ENCODE peak calls at places on chromosomes 16 and 17, in ten cellular contexts. R is EL; L is GM06990; Z is activated CD4-positive, alpha-beta T cell treated with anti-CD3 and anti-CD28 coated beads for 48 hours; H is NCI-H2081; E is astrocyte; I is hippocampal formation; K is NCI-H1105 treated with DMSO at 0.1 percent for 48 hours; V is stimulated activated CD8-positive, alpha-beta memory T cell treated with anti-CD3 and anti-CD28 coated beads, Interleukin-15, amount 100 ng/mL, for 24 hours; P is naive thymus-derived CD8-positive, alpha-beta T cell. F is an unnamed sample.

GRCh38 chr16:69836252-69836651 is 74.1 kb downstream of the WWP2 start:
- DNase-seq in R (no peak), L (no peak), Z (no peak), H (no peak), E (no peak), I (no peak), K (no peak), V (no peak), P (no peak), F (no peak)

GRCh38 chr16:3074860-3075545 is 9.6 kb downstream of the IL32 start:
- DNase-seq in R (no peak), L (peak; percentile 76), Z (peak; percentile 86), H (no peak), E (no peak), I (no peak), K (no peak), V (no peak), P (peak; percentile 37), F (no peak)

GRCh38 chr16:85004587-85005205 is 6.6 kb downstream of the ZDHHC7 start:
- DNase-seq in R (peak; percentile 97), L (no peak), Z (no peak), H (no peak), E (peak; percentile 96), I (no peak), K (no peak), V (no peak), P (no peak), F (no peak)

GRCh38 chr17:148757-149156 is 11.4 kb downstream of the SCGB1C2 start:
- DNase-seq in R (no peak), L (no peak), Z (no peak), H (no peak), E (no peak), I (no peak), K (no peak), V (no peak), P (no peak), F (no peak)

GRCh38 chr16:47059991-47060390 is 83.8 kb downstream of the NETO2 start:
- DNase-seq in R (no peak), L (no peak), Z (no peak), H (no peak), E (no peak), I (no peak), K (no peak), V (no peak), P (no peak), F (no peak)

GRCh38 chr16:87276926-87277325 is 40.3 kb downstream of the C16orf95 start:
- DNase-seq in R (no peak), L (no peak), Z (no peak), H (no peak), E (no peak), I (no peak), K (no peak), V (no peak), P (no peak), F (no peak)

GRCh38 chr16:1746693-1747195 is 24.6 kb downstream of the NME3 start:
- DNase-seq in R (peak; percentile 75), L (no peak), Z (no peak), H (no peak), E (peak; percentile 69), I (no peak), K (no peak), V (no peak), P (no peak), F (no peak)

GRCh38 chr17:3963214-3964201 is 729 bp downstream of the ATP2A3 start:
- DNase-seq in R (no peak), L (peak; percentile 74), Z (peak; percentile 63), H (no peak), E (no peak), I (no peak), K (no peak), V (no peak), P (peak; percentile 63), F (peak; percentile 42)

GRCh38 chr16:22857296-22857695 is 43.3 kb downstream of the HS3ST2 start:
- DNase-seq in R (no peak), L (no peak), Z (no peak), H (no peak), E (no peak), I (no peak), K (no peak), V (no peak), P (no peak), F (no peak)

GRCh38 chr16:7597677-7598076 is 265.0 kb downstream of the RBFOX1 start:
- DNase-seq in R (no peak), L (no peak), Z (no peak), H (no peak), E (no peak), I (no peak), K (no peak), V (no peak), P (no peak), F (no peak)

GRCh38 chr17:2634361-2634960 is 41.0 kb downstream of the PAFAH1B1 start:
- DNase-seq in R (peak; percentile 14), L (no peak), Z (no peak), H (no peak), E (peak; percentile 91), I (no peak), K (no peak), V (no peak), P (no peak), F (peak; percentile 87)

GRCh38 chr17:42698736-42699414 is 16.5 kb downstream of the CNTNAP1 start:
- DNase-seq in R (peak; percentile 89), L (no peak), Z (no peak), H (no peak), E (peak; percentile 63), I (no peak), K (no peak), V (no peak), P (no peak), F (no peak)

GRCh38 chr17:63496177-63496576 is 19.3 kb downstream of the ACE start:
- DNase-seq in R (no peak), L (no peak), Z (no peak), H (no peak), E (no peak), I (no peak), K (no peak), V (no peak), P (no peak), F (no peak)